ENCODE peak calls at places on chromosome 6, in ten cellular contexts. W, L, S, E, O, B, N, Q, D and K are unnamed samples.

GRCh38 chr6:27836783-27837635 is 75.2 kb downstream of the OR2B2 start:
- DNase-seq in N (peak; percentile 61), S (peak; percentile 72), B (peak; percentile 89), O (peak; percentile 74), Q (peak; percentile 95), L (no peak), E (no peak), W (peak; percentile 76), D (peak; percentile 81), K (peak; percentile 46)

GRCh38 chr6:42313038-42313437 is 95.4 kb upstream of the MRPS10 start:
- DNase-seq in D (peak; percentile 18), E (no peak), W (no peak), L (no peak), N (no peak), B (no peak), O (peak; percentile 55), Q (peak; percentile 60), S (no peak), K (no peak)

GRCh38 chr6:52497652-52498408 is 77.7 kb downstream of the EFHC1 start:
- DNase-seq in Q (peak; percentile 76), D (no peak), N (peak; percentile 83), B (no peak), S (no peak), E (no peak), L (no peak), W (no peak), O (no peak), K (no peak)

GRCh38 chr6:13908955-13909381 is 15.8 kb upstream of the RNF182 start:
- DNase-seq in N (no peak), Q (peak; percentile 77), D (peak; percentile 58), W (peak; percentile 71), E (no peak), S (peak; percentile 32), L (no peak), O (peak; percentile 53), B (peak; percentile 64), K (peak; percentile 41)

GRCh38 chr6:143836150-143836549 is 7.0 kb upstream of the LTV1 start:
- DNase-seq in Q (no peak), N (no peak), O (no peak), S (no peak), E (no peak), D (no peak), B (no peak), W (no peak), L (no peak), K (no peak)

GRCh38 chr6:29964904-29965872 is 22.9 kb downstream of the HLA-A start:
- DNase-seq in D (peak; percentile 77), N (peak; percentile 85), W (peak; percentile 73), O (peak; percentile 84), S (peak; percentile 60), L (peak; percentile 76), E (peak; percentile 63), B (peak; percentile 72), Q (peak; percentile 79), K (peak; percentile 70)

GRCh38 chr6:105911106-105911629 is 175.0 kb upstream of the PRDM1 start:
- DNase-seq in D (no peak), W (no peak), L (no peak), O (no peak), B (peak; percentile 43), Q (no peak), S (no peak), N (no peak), E (no peak), K (no peak)

GRCh38 chr6:46684771-46685170 is 2.9 kb upstream of the TDRD6 start:
- DNase-seq in S (no peak), D (no peak), N (no peak), Q (peak; percentile 43), E (no peak), L (no peak), B (no peak), W (no peak), O (no peak), K (no peak)

GRCh38 chr6:132081338-132081737 is 130.2 kb upstream of the CCN2 start:
- DNase-seq in Q (no peak), L (no peak), S (no peak), E (no peak), O (no peak), N (no peak), B (no peak), D (no peak), W (no peak), K (no peak)

GRCh38 chr6:116530436-116530835 is 15.0 kb downstream of the TRAPPC3L start:
- DNase-seq in S (no peak), W (no peak), E (no peak), N (no peak), D (no peak), Q (no peak), L (no peak), O (no peak), B (no peak), K (no peak)

GRCh38 chr6:118548136-118548535 is at the start of gene PLN:
- DNase-seq in E (no peak), L (no peak), D (no peak), O (no peak), Q (no peak), N (no peak), W (no peak), S (no peak), B (no peak), K (no peak)

GRCh38 chr6:156949376-156949775 is 172.2 kb downstream of the ARID1B start:
- DNase-seq in O (peak; percentile 66), W (peak; percentile 43), Q (peak; percentile 61), N (no peak), S (no peak), B (no peak), E (no peak), L (no peak), D (peak; percentile 21), K (no peak)

GRCh38 chr6:110392727-110393126 is 22.6 kb downstream of the DDO start:
- DNase-seq in W (no peak), B (no peak), O (no peak), S (no peak), D (no peak), Q (no peak), L (no peak), N (no peak), E (no peak), K (no peak)

GRCh38 chr6:31922942-31923341 is 4.6 kb upstream of the C2 start:
- DNase-seq in B (no peak), W (peak; percentile 42), E (no peak), S (peak; percentile 42), O (no peak), Q (peak; percentile 29), L (no peak), N (no peak), D (no peak), K (no peak)

GRCh38 chr6:31930962-31931361 is 3.4 kb downstream of the C2 start:
- DNase-seq in W (no peak), E (no peak), O (no peak), N (no peak), S (no peak), D (no peak), Q (no peak), L (no peak), B (no peak), K (no peak)

GRCh38 chr6:31928672-31928939 is 1.1 kb downstream of the C2 start:
- DNase-seq in D (no peak), Q (no peak), B (no peak), N (no peak), S (no peak), E (no peak), W (no peak), O (no peak), L (no peak), K (no peak)

GRCh38 chr6:31927242-31927867 is at the start of gene C2:
- DNase-seq in D (no peak), O (no peak), N (no peak), B (no peak), W (no peak), Q (no peak), L (no peak), S (no peak), E (no peak), K (no peak)

GRCh38 chr6:31927868-31928671 is 553 bp downstream of the C2 start:
- DNase-seq in L (no peak), N (no peak), O (no peak), Q (no peak), E (no peak), S (no peak), B (no peak), W (no peak), D (no peak), K (no peak)
- H3K4me3 ChIP-seq in L (no peak overlapping the region), N (peak overlapping the region; percentile 16), O (no peak overlapping the region), Q (no peak overlapping the region), E (peak overlapping the region; percentile 49), S (no peak overlapping the region), B (no peak overlapping the region), W (no peak overlapping the region), D (no peak overlapping the region), K (no peak overlapping the region)

GRCh38 chr6:70957284-70957617 is 391 bp upstream of the B3GAT2 start:
- DNase-seq in L (no peak), W (no peak), D (no peak), Q (no peak), N (no peak), O (no peak), E (no peak), S (no peak), B (no peak), K (no peak)
- H3K4me3 ChIP-seq in L (peak overlapping the region; percentile 71), W (no peak overlapping the region), D (no peak overlapping the region), Q (peak overlapping the region; percentile 27), N (peak overlapping the region; percentile 58), O (no peak overlapping the region), E (peak overlapping the region; percentile 67), S (peak overlapping the region; percentile 72), B (no peak overlapping the region), K (peak overlapping the region; percentile 66)

GRCh38 chr6:40779399-40779798 is 192.2 kb upstream of the LRFN2 start:
- DNase-seq in N (no peak), L (no peak), O (peak; percentile 58), Q (peak; percentile 73), S (no peak), B (no peak), W (peak; percentile 34), D (no peak), E (no peak), K (no peak)

GRCh38 chr6:40778918-40779317 is 191.8 kb upstream of the LRFN2 start:
- DNase-seq in B (no peak), Q (no peak), E (no peak), S (no peak), L (no peak), D (no peak), N (no peak), O (no peak), W (no peak), K (no peak)

GRCh38 chr6:40780626-40781025 is 193.5 kb upstream of the LRFN2 start:
- DNase-seq in S (no peak), B (no peak), Q (no peak), W (no peak), O (no peak), N (no peak), D (no peak), E (no peak), L (no peak), K (no peak)

GRCh38 chr6:40778186-40778585 is 191.0 kb upstream of the LRFN2 start:
- DNase-seq in B (no peak), Q (peak; percentile 21), L (no peak), N (no peak), E (no peak), D (no peak), O (no peak), W (peak; percentile 18), S (no peak), K (no peak)

GRCh38 chr6:40774932-40775331 is 187.8 kb upstream of the LRFN2 start:
- DNase-seq in O (no peak), W (no peak), Q (no peak), L (no peak), E (no peak), B (no peak), S (no peak), N (no peak), D (peak; percentile 5), K (no peak)
- H3K4me3 ChIP-seq in O (no peak overlapping the region), W (no peak overlapping the region), Q (no peak overlapping the region), L (no peak overlapping the region), E (no peak overlapping the region), B (no peak overlapping the region), S (no peak overlapping the region), N (no peak overlapping the region), D (no peak overlapping the region), K (no peak overlapping the region)

GRCh38 chr6:75608955-75609533 is 7.4 kb downstream of the SENP6 start:
- DNase-seq in O (no peak), B (no peak), L (no peak), W (no peak), Q (no peak), S (no peak), D (no peak), N (no peak), E (no peak), K (no peak)
- H3K4me3 ChIP-seq in O (no peak overlapping the region), B (no peak overlapping the region), L (no peak overlapping the region), W (no peak overlapping the region), Q (no peak overlapping the region), S (no peak overlapping the region), D (no peak overlapping the region), N (no peak overlapping the region), E (no peak overlapping the region), K (no peak overlapping the region)